ENCODE peak calls at places on chromosomes 4 and X, in eight cellular contexts. U is naive thymus-derived CD4-positive, alpha-beta T cell; K is endothelial cell of umbilical vein; E is right atrium auricular region; Z is dorsolateral prefrontal cortex; L is H9; Y is neural progenitor cell; J is stomach. I is an unnamed sample.

GRCh38 chr4:1644906-1645657 is 39.0 kb downstream of the FAM53A start:
- DNase-seq in U (no peak), K (no peak), E (no peak), Z (peak), L (no peak), Y (peak), J (peak), I (peak)

GRCh38 chrX:41722816-41723215 is 1.2 kb upstream of the GPR82 start:
- DNase-seq in U (no peak), K (no peak), E (no peak), Z (no peak), L (no peak), Y (no peak), J (no peak), I (no peak)

GRCh38 chrX:47586043-47586787 is 4.0 kb downstream of the TIMP1 start:
- DNase-seq in U (no peak), K (no peak), E (peak), Z (no peak), L (no peak), Y (no peak), J (no peak), I (no peak)

GRCh38 chrX:78658851-78659744 is at the start of gene RTL3:
- DNase-seq in U (no peak), K (peak), E (no peak), Z (no peak), L (no peak), Y (no peak), J (no peak), I (no peak)

GRCh38 chr4:104795264-104795934 is 300.7 kb upstream of the CXXC4 start:
- DNase-seq in U (no peak), K (no peak), E (no peak), Z (no peak), L (no peak), Y (no peak), J (no peak), I (no peak)

GRCh38 chr4:13548059-13548983 is 4.0 kb upstream of the NKX3-2 start:
- DNase-seq in U (no peak), K (no peak), E (no peak), Z (no peak), L (no peak), Y (peak), J (no peak), I (no peak)

GRCh38 chr4:1408418-1408817 is 2.2 kb upstream of the NKX1-1 start:
- DNase-seq in U (no peak), K (no peak), E (peak), Z (peak), L (peak), Y (no peak), J (peak), I (no peak)

GRCh38 chr4:6303943-6304342 is 34.3 kb downstream of the WFS1 start:
- DNase-seq in U (no peak), K (no peak), E (no peak), Z (no peak), L (no peak), Y (no peak), J (no peak), I (no peak)

GRCh38 chr4:57098945-57099344 is 11.2 kb downstream of the IGFBP7 start:
- DNase-seq in U (no peak), K (no peak), E (no peak), Z (no peak), L (no peak), Y (no peak), J (no peak), I (no peak)

GRCh38 chrX:36434521-36434920 is 515.0 kb downstream of the CFAP47 start:
- DNase-seq in U (no peak), K (no peak), E (no peak), Z (no peak), L (no peak), Y (no peak), J (no peak), I (no peak)

GRCh38 chr4:86847576-86847975 is 1.6 kb downstream of the SLC10A6 start:
- DNase-seq in U (no peak), K (no peak), E (no peak), Z (no peak), L (no peak), Y (no peak), J (no peak), I (no peak)
- H3K27ac ChIP-seq in U (no peak), K (no peak), E (peak), Z (no peak), L (no peak), Y (no peak), J (no peak), I (no peak)

DNA sequence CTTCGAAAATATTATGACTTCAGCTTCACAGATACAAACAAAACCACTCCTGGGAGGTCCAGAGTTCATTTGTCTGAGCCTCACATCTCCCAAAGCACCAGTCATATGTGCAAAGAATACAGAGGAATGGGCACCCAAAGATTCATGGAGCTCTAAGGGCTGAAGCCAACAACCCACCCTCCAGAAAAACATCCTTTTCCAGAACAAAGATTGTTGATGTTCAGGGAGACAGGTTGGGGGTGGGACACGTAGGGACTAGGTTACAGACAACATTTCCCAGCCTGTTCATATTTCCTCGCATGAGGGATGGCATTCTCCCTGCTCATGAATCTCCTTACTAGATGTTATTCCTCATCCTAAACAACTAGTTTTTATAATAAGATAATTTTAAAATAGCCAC is 71.2 kb downstream of the METTL14 start:
- DNase-seq in U (no peak), K (no peak), E (no peak), Z (no peak), L (no peak), Y (no peak), J (no peak), I (no peak)
- H3K27ac ChIP-seq in U (no peak), K (no peak), E (peak), Z (no peak), L (no peak), Y (no peak), J (peak), I (no peak)

GRCh38 chr4:48147621-48148020 is 13.6 kb upstream of the TXK start:
- DNase-seq in U (no peak), K (no peak), E (no peak), Z (no peak), L (no peak), Y (no peak), J (no peak), I (no peak)
- H3K27ac ChIP-seq in U (no peak), K (no peak), E (no peak), Z (no peak), L (no peak), Y (no peak), J (no peak), I (no peak)

GRCh38 chrX:7215842-7216241 is 67.9 kb upstream of the PUDP start:
- DNase-seq in U (no peak), K (no peak), E (no peak), Z (no peak), L (no peak), Y (no peak), J (no peak), I (no peak)

GRCh38 chrX:7223271-7223670 is 75.3 kb upstream of the PUDP start:
- DNase-seq in U (no peak), K (no peak), E (no peak), Z (no peak), L (no peak), Y (no peak), J (no peak), I (no peak)

GRCh38 chrX:7216981-7217587 is 69.1 kb upstream of the PUDP start:
- DNase-seq in U (no peak), K (no peak), E (no peak), Z (no peak), L (no peak), Y (no peak), J (no peak), I (no peak)

GRCh38 chrX:7218321-7219152 is 70.6 kb upstream of the PUDP start:
- DNase-seq in U (no peak), K (no peak), E (no peak), Z (no peak), L (no peak), Y (no peak), J (no peak), I (no peak)

GRCh38 chrX:7219153-7219705 is 71.3 kb upstream of the PUDP start:
- DNase-seq in U (no peak), K (no peak), E (no peak), Z (no peak), L (no peak), Y (no peak), J (no peak), I (no peak)
- H3K27ac ChIP-seq in U (no peak), K (no peak), E (no peak), Z (no peak), L (no peak), Y (no peak), J (no peak), I (no peak)

GRCh38 chr4:164734476-164734875 is 19.5 kb upstream of the SMIM31 start:
- DNase-seq in U (no peak), K (no peak), E (no peak), Z (no peak), L (no peak), Y (no peak), J (no peak), I (no peak)
- H3K27ac ChIP-seq in U (no peak), K (no peak), E (no peak), Z (no peak), L (no peak), Y (no peak), J (no peak), I (no peak)

GRCh38 chrX:103467870-103468269 is 51.4 kb downstream of the RAB40A start:
- DNase-seq in U (no peak), K (no peak), E (no peak), Z (no peak), L (no peak), Y (no peak), J (no peak), I (no peak)
- H3K27ac ChIP-seq in U (no peak), K (no peak), E (no peak), Z (no peak), L (no peak), Y (no peak), J (no peak), I (no peak)

GRCh38 chrX:131170148-131170547 is 112.0 kb downstream of the ARHGAP36 start:
- DNase-seq in U (no peak), K (no peak), E (no peak), Z (no peak), L (no peak), Y (no peak), J (no peak), I (no peak)
- H3K27ac ChIP-seq in U (no peak), K (no peak), E (no peak), Z (no peak), L (no peak), Y (no peak), J (no peak), I (no peak)